ENCODE peak calls at places on chromosomes 13 and 19, in five cellular contexts. O is HCT116, A is GM12878, G is endothelial cell of umbilical vein, X is transverse colon. U is an unnamed sample.

GRCh38 chr19:37692956-37693660 is 26.5 kb downstream of the ZNF607 start:
- DNase-seq in O (no peak), G (no peak), A (no peak), X (no peak), U (no peak)

GRCh38 chr13:79681069-79681468 is 200.1 kb downstream of the NDFIP2 start:
- DNase-seq in X (no peak), A (no peak), G (no peak), O (no peak), U (no peak)

GRCh38 chr19:3058009-3058820 is 4.1 kb downstream of the TLE5 start:
- DNase-seq in X (no peak), A (no peak), O (no peak), G (no peak), U (no peak)

GRCh38 chr13:99993660-99994455 is 12.3 kb downstream of the ZIC2 start:
- DNase-seq in O (no peak), A (no peak), G (no peak), X (no peak), U (no peak)

GRCh38 chr13:91133941-91134772 is 213.3 kb upstream of the MIR17HG start:
- DNase-seq in G (peak; percentile 63), O (peak; percentile 45), A (no peak), X (peak; percentile 31), U (peak; percentile 48)

GRCh38 chr13:37476874-37477273 is 121.7 kb downstream of the POSTN start:
- DNase-seq in G (no peak), A (no peak), X (no peak), O (no peak), U (no peak)

GRCh38 chr13:102768914-102769313 is 4.7 kb downstream of the TEX30 start:
- DNase-seq in O (no peak), A (no peak), G (no peak), X (no peak), U (no peak)

GRCh38 chr13:76398426-76398825 is 487.8 kb downstream of the KCTD12 start:
- DNase-seq in G (no peak), X (no peak), O (no peak), A (no peak), U (no peak)

GRCh38 chr13:36530050-36530789 is 97.9 kb downstream of the CCNA1 start:
- DNase-seq in X (no peak), O (no peak), A (no peak), G (peak; percentile 20), U (no peak)

GRCh38 chr19:31290926-31291590 is 58.2 kb downstream of the TSHZ3 start:
- DNase-seq in G (no peak), O (no peak), A (no peak), X (no peak), U (no peak)

GRCh38 chr19:10761443-10762242 is 43.8 kb downstream of the DNM2 start:
- DNase-seq in X (peak; percentile 61), G (no peak), A (no peak), O (no peak), U (no peak)

GRCh38 chr13:31859546-31859945 is 120.2 kb downstream of the RXFP2 start:
- DNase-seq in X (no peak), G (no peak), O (no peak), A (no peak), U (no peak)

GRCh38 chr13:110702089-110702488 is 3.8 kb downstream of the CARS2 start:
- DNase-seq in A (no peak), O (no peak), X (no peak), G (no peak), U (no peak)
- TF ChIP-seq POLR2AphosphoS5 in A (no peak), O (no peak), X (no peak), G (no peak), U (no peak)

GRCh38 chr19:16794456-16794855 is 34.7 kb upstream of the SIN3B start:
- DNase-seq in X (no peak), O (no peak), A (no peak), G (no peak), U (no peak)

GRCh38 chr19:16791942-16792341 is 37.3 kb upstream of the SIN3B start:
- DNase-seq in A (no peak), X (no peak), O (no peak), G (no peak), U (no peak)

GRCh38 chr19:16797876-16798275 is 31.3 kb upstream of the SIN3B start:
- DNase-seq in G (no peak), A (no peak), O (no peak), X (no peak), U (no peak)

GRCh38 chr19:16795731-16796130 is 33.5 kb upstream of the SIN3B start:
- DNase-seq in G (no peak), O (no peak), A (no peak), X (no peak), U (no peak)

GRCh38 chr19:16795042-16795441 is 34.2 kb upstream of the SIN3B start:
- DNase-seq in G (no peak), O (no peak), X (no peak), A (no peak), U (no peak)
- H3K27ac ChIP-seq in G (no peak overlapping the region), O (no peak overlapping the region), X (no peak overlapping the region), A (no peak overlapping the region), U (no peak overlapping the region)

GRCh38 chr19:511101-511841 is 4.0 kb downstream of the TPGS1 start:
- DNase-seq in X (peak; percentile 82), A (no peak), O (peak; percentile 83), G (peak; percentile 71), U (no peak)
- H3K4me3 ChIP-seq in X (no peak overlapping the region), A (no peak overlapping the region), O (peak overlapping the region; percentile 34), G (no peak overlapping the region), U (peak overlapping the region; percentile 73)

GRCh38 chr19:13955662-13956364 is 3.5 kb downstream of the DCAF15 start:
- DNase-seq in G (no peak), A (no peak), O (no peak), X (no peak), U (no peak)
- TF ChIP-seq POLR2AphosphoS5 in G (no peak), A (no peak), O (no peak), X (no peak), U (no peak)

U was measured in SK-N-MC.